ENCODE peak calls at places on chromosome 1, in nine cellular contexts. G is neural progenitor cell, V is adipocyte, B is breast epithelium, P is NCI-H1930, O is PC-3, U is head of caudate nucleus, F is HTR-8/SVneo, K is GM13976. Q is an unnamed sample.

GRCh38 chr1:161739865-161740566 is 9.6 kb upstream of the DUSP12 start:
- DNase-seq in U (no peak), B (no peak), P (no peak), K (no peak), O (no peak), G (no peak), F (no peak), V (no peak), Q (peak; percentile 87)

GRCh38 chr1:179706339-179706941 is 36.7 kb upstream of the FAM163A start:
- DNase-seq in K (peak; percentile 54), B (no peak), V (peak; percentile 84), U (peak; percentile 64), F (peak; percentile 63), O (peak; percentile 54), G (peak; percentile 74), P (peak; percentile 54), Q (peak; percentile 79)

GRCh38 chr1:109214695-109215623 is 1.2 kb downstream of the SARS1 start:
- DNase-seq in G (no peak), F (peak; percentile 53), O (peak; percentile 54), K (peak; percentile 55), U (no peak), B (no peak), P (peak; percentile 85), V (peak; percentile 96), Q (peak; percentile 61)

GRCh38 chr1:179231923-179232322 is 2.4 kb upstream of the ABL2 start:
- DNase-seq in F (no peak), O (peak; percentile 48), K (no peak), B (no peak), P (no peak), V (no peak), U (no peak), G (no peak), Q (no peak)

GRCh38 chr1:216670118-216670870 is 52.9 kb downstream of the ESRRG start:
- DNase-seq in B (no peak), F (no peak), P (no peak), O (peak; percentile 30), V (peak; percentile 69), G (no peak), U (no peak), K (no peak), Q (no peak)

GRCh38 chr1:206590025-206590834 is 22.0 kb downstream of the EIF2D start:
- DNase-seq in O (peak; percentile 98), V (peak; percentile 42), F (peak; percentile 41), G (peak; percentile 30), K (peak; percentile 62), P (no peak), B (no peak), U (no peak), Q (peak; percentile 58)

GRCh38 chr1:68117416-68117815 is 67.0 kb upstream of the DIRAS3 start:
- DNase-seq in G (no peak), K (no peak), O (no peak), U (no peak), B (no peak), P (no peak), V (no peak), F (no peak), Q (no peak)

GRCh38 chr1:54270543-54270942 is 70.6 kb downstream of the MRPL37 start:
- DNase-seq in G (no peak), K (no peak), O (no peak), V (no peak), U (no peak), B (no peak), P (no peak), F (no peak), Q (no peak)

GRCh38 chr1:94772230-94772641 is 47.9 kb upstream of the SLC44A3 start:
- DNase-seq in O (peak; percentile 43), G (no peak), B (peak; percentile 33), P (no peak), F (no peak), K (no peak), U (no peak), V (no peak), Q (no peak)

GRCh38 chr1:53326598-53327182 is 1.2 kb downstream of the LRP8 start:
- DNase-seq in K (no peak), B (no peak), V (no peak), F (peak; percentile 32), O (peak; percentile 73), U (no peak), P (peak; percentile 20), G (peak; percentile 82), Q (no peak)

GRCh38 chr1:198018529-198018928 is 101.4 kb downstream of the LHX9 start:
- DNase-seq in B (no peak), P (no peak), F (peak; percentile 72), U (no peak), V (peak; percentile 79), G (no peak), K (no peak), O (peak; percentile 92), Q (no peak)